ENCODE peak calls at places on chromosomes 1 and 21, in ten cellular contexts. One of them, this sample, is unnamed.

GRCh38 chr1:179206817-179207216 is 22.7 kb downstream of the ABL2 start:
- DNase-seq in fibroblast of gingiva: no peak
- DNase-seq in RCC 7860: no peak
- DNase-seq in T-helper 2 cell: no peak
- DNase-seq in stimulated activated CD4-positive, alpha-beta T cell treated with anti-CD3 and anti-CD28 coated beads, TNF-alpha, amount 100 ng/mL, for 48 hours: no peak
- DNase-seq in activated CD8-positive, alpha-beta T cell treated with anti-CD3 and anti-CD28 coated beads for 36 hours: no peak
- DNase-seq in HS-27A: no peak
- DNase-seq in DMS153: no peak
- DNase-seq in NCI-H774: no peak
- DNase-seq in OCI-LY7: no peak
- DNase-seq in this sample: no peak

GRCh38 chr1:185435696-185436379 is 118.8 kb upstream of the IVNS1ABP start:
- DNase-seq in DMS153: no peak
- DNase-seq in RCC 7860: no peak
- DNase-seq in HS-27A: no peak
- DNase-seq in stimulated activated CD4-positive, alpha-beta T cell treated with anti-CD3 and anti-CD28 coated beads, TNF-alpha, amount 100 ng/mL, for 48 hours: no peak
- DNase-seq in activated CD8-positive, alpha-beta T cell treated with anti-CD3 and anti-CD28 coated beads for 36 hours: no peak
- DNase-seq in T-helper 2 cell: no peak
- DNase-seq in fibroblast of gingiva: no peak
- DNase-seq in OCI-LY7: no peak
- DNase-seq in NCI-H774: no peak
- DNase-seq in this sample: no peak

GRCh38 chr1:181737056-181737455 is 253.7 kb downstream of the CACNA1E start:
- DNase-seq in T-helper 2 cell: no peak
- DNase-seq in RCC 7860: no peak
- DNase-seq in fibroblast of gingiva: no peak
- DNase-seq in HS-27A: no peak
- DNase-seq in activated CD8-positive, alpha-beta T cell treated with anti-CD3 and anti-CD28 coated beads for 36 hours: no peak
- DNase-seq in OCI-LY7: no peak
- DNase-seq in stimulated activated CD4-positive, alpha-beta T cell treated with anti-CD3 and anti-CD28 coated beads, TNF-alpha, amount 100 ng/mL, for 48 hours: no peak
- DNase-seq in NCI-H774: no peak
- DNase-seq in DMS153: no peak
- DNase-seq in this sample: no peak

GRCh38 chr1:88612783-88613182 is 71.3 kb upstream of the PKN2 start:
- DNase-seq in activated CD8-positive, alpha-beta T cell treated with anti-CD3 and anti-CD28 coated beads for 36 hours: no peak
- DNase-seq in DMS153: no peak
- DNase-seq in RCC 7860: peak
- DNase-seq in NCI-H774: no peak
- DNase-seq in T-helper 2 cell: no peak
- DNase-seq in fibroblast of gingiva: no peak
- DNase-seq in OCI-LY7: no peak
- DNase-seq in HS-27A: no peak
- DNase-seq in stimulated activated CD4-positive, alpha-beta T cell treated with anti-CD3 and anti-CD28 coated beads, TNF-alpha, amount 100 ng/mL, for 48 hours: no peak
- DNase-seq in this sample: no peak

GRCh38 chr1:218209351-218209861 is 75.7 kb upstream of the RRP15 start:
- DNase-seq in activated CD8-positive, alpha-beta T cell treated with anti-CD3 and anti-CD28 coated beads for 36 hours: no peak
- DNase-seq in T-helper 2 cell: no peak
- DNase-seq in HS-27A: peak
- DNase-seq in RCC 7860: no peak
- DNase-seq in DMS153: no peak
- DNase-seq in fibroblast of gingiva: peak
- DNase-seq in NCI-H774: no peak
- DNase-seq in stimulated activated CD4-positive, alpha-beta T cell treated with anti-CD3 and anti-CD28 coated beads, TNF-alpha, amount 100 ng/mL, for 48 hours: no peak
- DNase-seq in OCI-LY7: no peak
- DNase-seq in this sample: no peak

GRCh38 chr21:36428789-36429671 is 43.8 kb downstream of the CHAF1B start:
- DNase-seq in fibroblast of gingiva: peak
- DNase-seq in NCI-H774: no peak
- DNase-seq in activated CD8-positive, alpha-beta T cell treated with anti-CD3 and anti-CD28 coated beads for 36 hours: no peak
- DNase-seq in RCC 7860: peak
- DNase-seq in DMS153: no peak
- DNase-seq in HS-27A: no peak
- DNase-seq in stimulated activated CD4-positive, alpha-beta T cell treated with anti-CD3 and anti-CD28 coated beads, TNF-alpha, amount 100 ng/mL, for 48 hours: no peak
- DNase-seq in T-helper 2 cell: no peak
- DNase-seq in OCI-LY7: no peak
- DNase-seq in this sample: no peak

GRCh38 chr1:231274119-231274825 is 33.3 kb downstream of the GNPAT start:
- DNase-seq in RCC 7860: peak
- DNase-seq in DMS153: no peak
- DNase-seq in HS-27A: no peak
- DNase-seq in NCI-H774: no peak
- DNase-seq in T-helper 2 cell: no peak
- DNase-seq in stimulated activated CD4-positive, alpha-beta T cell treated with anti-CD3 and anti-CD28 coated beads, TNF-alpha, amount 100 ng/mL, for 48 hours: peak
- DNase-seq in fibroblast of gingiva: no peak
- DNase-seq in OCI-LY7: no peak
- DNase-seq in activated CD8-positive, alpha-beta T cell treated with anti-CD3 and anti-CD28 coated beads for 36 hours: peak
- DNase-seq in this sample: no peak

GRCh38 chr1:63662056-63662836 is 69.0 kb downstream of the PGM1 start:
- DNase-seq in fibroblast of gingiva: peak
- DNase-seq in HS-27A: peak
- DNase-seq in NCI-H774: no peak
- DNase-seq in activated CD8-positive, alpha-beta T cell treated with anti-CD3 and anti-CD28 coated beads for 36 hours: no peak
- DNase-seq in RCC 7860: peak
- DNase-seq in stimulated activated CD4-positive, alpha-beta T cell treated with anti-CD3 and anti-CD28 coated beads, TNF-alpha, amount 100 ng/mL, for 48 hours: no peak
- DNase-seq in DMS153: no peak
- DNase-seq in T-helper 2 cell: no peak
- DNase-seq in OCI-LY7: no peak
- DNase-seq in this sample: no peak

GRCh38 chr1:233664804-233665574 is 51.1 kb downstream of the KCNK1 start:
- DNase-seq in DMS153: no peak
- DNase-seq in stimulated activated CD4-positive, alpha-beta T cell treated with anti-CD3 and anti-CD28 coated beads, TNF-alpha, amount 100 ng/mL, for 48 hours: no peak
- DNase-seq in HS-27A: no peak
- DNase-seq in OCI-LY7: no peak
- DNase-seq in RCC 7860: no peak
- DNase-seq in NCI-H774: no peak
- DNase-seq in T-helper 2 cell: no peak
- DNase-seq in fibroblast of gingiva: no peak
- DNase-seq in activated CD8-positive, alpha-beta T cell treated with anti-CD3 and anti-CD28 coated beads for 36 hours: no peak
- DNase-seq in this sample: no peak

This sample was measured in MV-4-11.